ENCODE peak calls at places on chromosomes 2 and 18, in ten cellular contexts. W, V, G, B, Y, L, M, R, X and J are unnamed samples.

GRCh38 chr2:43707255-43707654 is 31.0 kb upstream of the C1GALT1C1L start:
- DNase-seq in B (peak; percentile 72), R (peak; percentile 43), L (peak; percentile 33), G (no peak), V (peak; percentile 92), M (no peak), W (no peak), Y (no peak), X (no peak), J (peak; percentile 80)

GRCh38 chr2:109382236-109382930 is 231.4 kb downstream of the SEPTIN10 start:
- DNase-seq in L (no peak), W (no peak), R (no peak), Y (no peak), M (no peak), X (peak; percentile 35), V (peak; percentile 53), B (peak; percentile 8), G (peak; percentile 24), J (peak; percentile 45)

GRCh38 chr18:79641722-79642497 is 37.7 kb upstream of the CTDP1 start:
- DNase-seq in M (no peak), L (no peak), B (no peak), Y (no peak), G (no peak), V (peak; percentile 38), R (no peak), W (no peak), X (peak; percentile 37), J (peak; percentile 79)

GRCh38 chr2:74843371-74844298 is 9.7 kb downstream of the HK2 start:
- DNase-seq in W (peak; percentile 76), V (peak; percentile 69), X (no peak), B (no peak), R (peak; percentile 59), M (no peak), L (no peak), Y (no peak), G (no peak), J (no peak)

GRCh38 chr18:3624818-3625716 is 175.1 kb downstream of the TGIF1 start:
- DNase-seq in W (no peak), X (no peak), M (no peak), R (peak; percentile 42), B (peak; percentile 50), G (peak; percentile 43), V (peak; percentile 72), L (peak; percentile 35), Y (no peak), J (peak; percentile 72)

GRCh38 chr2:165376571-165376975 is 92.9 kb upstream of the CSRNP3 start:
- DNase-seq in M (no peak), V (no peak), Y (no peak), B (no peak), R (no peak), G (no peak), W (no peak), X (no peak), L (no peak), J (no peak)

GRCh38 chr2:20203072-20203471 is 21.9 kb downstream of the SDC1 start:
- DNase-seq in X (no peak), Y (no peak), G (no peak), B (no peak), R (no peak), L (no peak), V (no peak), M (no peak), W (no peak), J (no peak)

GRCh38 chr18:79578396-79579260 is 101.0 kb upstream of the CTDP1 start:
- DNase-seq in B (no peak), M (no peak), L (no peak), G (no peak), W (no peak), X (no peak), V (peak; percentile 50), Y (no peak), R (peak; percentile 6), J (peak; percentile 74)

GRCh38 chr2:23510471-23510870 is 125.5 kb downstream of the KLHL29 start:
- DNase-seq in W (no peak), Y (no peak), M (no peak), B (no peak), L (no peak), V (no peak), G (no peak), X (no peak), R (no peak), J (no peak)

GRCh38 chr2:73243884-73244570 is 9.9 kb downstream of the CCT7 start:
- DNase-seq in L (no peak), M (no peak), Y (peak; percentile 74), R (no peak), V (no peak), B (no peak), X (no peak), G (no peak), W (no peak), J (no peak)

GRCh38 chr2:58497189-58497588 is 256.1 kb upstream of the FANCL start:
- DNase-seq in W (no peak), M (no peak), X (no peak), B (no peak), G (no peak), L (no peak), R (no peak), Y (no peak), V (no peak), J (no peak)

GRCh38 chr18:76878426-76878825 is 56.1 kb downstream of the ZNF236 start:
- DNase-seq in B (no peak), R (no peak), G (no peak), W (no peak), X (no peak), L (no peak), M (no peak), V (no peak), Y (no peak), J (no peak)

GRCh38 chr2:43269074-43269572 is 42.7 kb upstream of the ZFP36L2 start:
- DNase-seq in W (no peak), R (peak; percentile 66), L (peak; percentile 81), M (peak; percentile 97), B (peak; percentile 96), X (no peak), V (peak; percentile 94), Y (peak; percentile 77), G (peak; percentile 59), J (peak; percentile 95)

GRCh38 chr2:43491070-43491639 is 104.7 kb downstream of the THADA start:
- DNase-seq in W (no peak), L (no peak), R (no peak), X (no peak), G (no peak), V (no peak), Y (no peak), M (no peak), B (no peak), J (no peak)

GRCh38 chr2:84874381-84875212 is 6.3 kb downstream of the TRABD2A start:
- DNase-seq in M (no peak), Y (no peak), R (no peak), V (peak; percentile 33), B (no peak), W (no peak), X (no peak), G (no peak), L (no peak), J (no peak)

DNA sequence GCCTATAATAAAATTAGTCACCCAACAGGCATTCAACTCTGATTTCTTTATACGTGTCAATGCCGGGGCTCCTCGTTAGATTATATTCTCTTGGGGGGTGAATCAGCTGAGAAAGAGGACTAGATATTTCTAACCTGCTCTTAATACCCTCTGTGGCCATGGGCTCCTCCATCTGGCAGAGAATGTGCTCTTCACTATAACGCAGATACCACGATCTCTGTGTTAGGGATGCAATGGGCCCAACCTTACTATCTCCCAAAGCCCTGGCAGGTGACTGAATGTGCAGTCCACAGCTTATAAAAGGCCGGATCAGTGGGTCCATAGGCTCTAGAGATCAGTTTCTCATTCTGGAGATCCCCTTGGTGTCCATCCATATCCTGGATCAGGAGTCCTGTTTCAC is 71.2 kb upstream of the CELF4 start:
- DNase-seq in B (no peak), L (no peak), M (peak; percentile 79), G (no peak), V (no peak), X (no peak), R (no peak), W (no peak), Y (no peak), J (no peak)
- TF ChIP-seq EP300 in B (no peak), L (no peak), M (no peak), G (no peak), V (no peak), X (no peak), R (no peak), W (no peak), Y (no peak), J (no peak)

GRCh38 chr2:218721488-218721887 is 10.9 kb downstream of the TTLL4 start:
- DNase-seq in L (no peak), W (no peak), V (no peak), G (no peak), R (no peak), Y (no peak), B (no peak), X (no peak), M (no peak), J (no peak)

GRCh38 chr2:218722419-218722818 is 11.8 kb downstream of the TTLL4 start:
- DNase-seq in X (no peak), M (no peak), W (no peak), V (no peak), G (no peak), R (no peak), B (no peak), Y (no peak), L (no peak), J (no peak)

GRCh38 chr2:218721934-218722333 is 11.3 kb downstream of the TTLL4 start:
- DNase-seq in V (no peak), Y (no peak), B (no peak), G (no peak), L (no peak), X (no peak), W (no peak), M (no peak), R (no peak), J (no peak)

GRCh38 chr2:218719457-218719856 is 8.8 kb downstream of the TTLL4 start:
- DNase-seq in R (no peak), Y (no peak), X (no peak), M (no peak), G (no peak), W (no peak), L (no peak), B (no peak), V (no peak), J (no peak)

GRCh38 chr2:218720048-218721041 is 9.7 kb downstream of the TTLL4 start:
- DNase-seq in X (no peak), M (no peak), V (no peak), B (no peak), Y (no peak), L (no peak), W (no peak), R (no peak), G (no peak), J (no peak)
- H3K27ac ChIP-seq in X (no peak overlapping the region), M (no peak overlapping the region), V (no peak overlapping the region), B (no peak overlapping the region), Y (no peak overlapping the region), L (no peak overlapping the region), W (no peak overlapping the region), R (no peak overlapping the region), G (no peak overlapping the region), J (no peak overlapping the region)

GRCh38 chr2:96150007-96150406 is 4.8 kb upstream of the DUSP2 start:
- DNase-seq in R (no peak), G (no peak), X (no peak), L (no peak), B (no peak), W (no peak), Y (no peak), V (peak; percentile 48), M (no peak), J (no peak)
- H3K27me3 ChIP-seq in R (no peaks in the 10 kb centered on the region), G (no peaks in the 10 kb centered on the region), X (peaks cover 21% of the 10 kb centered on the region), L (no peaks in the 10 kb centered on the region), B (no peaks in the 10 kb centered on the region), W (peaks cover 15% of the 10 kb centered on the region), Y (no peaks in the 10 kb centered on the region), V (no peaks in the 10 kb centered on the region), M (no peaks in the 10 kb centered on the region), J (no peaks in the 10 kb centered on the region)

GRCh38 chr2:102268529-102269524 is 42.5 kb upstream of the IL1RL1 start:
- DNase-seq in R (no peak), B (no peak), X (no peak), V (no peak), M (no peak), W (no peak), L (no peak), Y (no peak), G (no peak), J (no peak)
- TF ChIP-seq EP300 in R (no peak), B (no peak), X (no peak), V (no peak), M (no peak), W (no peak), L (no peak), Y (no peak), G (no peak), J (no peak)